ENCODE peak calls at places on chromosomes 2 and 18, in seven cellular contexts. R, J, N, V, A, H and F are unnamed samples.

GRCh38 chr2:89811295-89811694 is 1119.8 kb downstream of the RPIA start:
- DNase-seq in J (no peak), A (no peak), H (no peak), N (no peak), R (no peak), V (no peak), F (no peak)

GRCh38 chr2:240326886-240327285 is 108.6 kb upstream of the GPC1 start:
- DNase-seq in V (no peak), H (no peak), N (no peak), A (no peak), R (no peak), J (no peak), F (no peak)

GRCh38 chr2:102304711-102305591 is 6.4 kb upstream of the IL1RL1 start:
- DNase-seq in J (no peak), N (no peak), V (no peak), R (no peak), H (no peak), A (no peak), F (no peak)

GRCh38 chr2:218582085-218582484 is 13.4 kb downstream of the CNOT9 start:
- DNase-seq in A (no peak), R (no peak), J (no peak), N (no peak), H (no peak), V (peak), F (no peak)

GRCh38 chr2:16666453-16666801 is 793 bp upstream of the CYRIA start:
- DNase-seq in N (no peak), A (peak), J (no peak), V (peak), H (no peak), R (no peak), F (no peak)

GRCh38 chr18:27778925-27779324 is 398.0 kb downstream of the CDH2 start:
- DNase-seq in J (no peak), N (no peak), A (no peak), V (no peak), H (no peak), R (no peak), F (no peak)

GRCh38 chr2:26982102-26982742 is 11.8 kb downstream of the MAPRE3 start:
- DNase-seq in J (peak), A (peak), V (peak), N (peak), R (peak), H (peak), F (no peak)

GRCh38 chr2:36352711-36353110 is 2.9 kb upstream of the CRIM1 start:
- DNase-seq in R (peak), J (no peak), H (no peak), V (no peak), N (no peak), A (no peak), F (no peak)

GRCh38 chr2:232013701-232014353 is 52.3 kb downstream of the DIS3L2 start:
- DNase-seq in V (peak), R (no peak), A (no peak), N (no peak), H (no peak), J (no peak), F (no peak)

DNA sequence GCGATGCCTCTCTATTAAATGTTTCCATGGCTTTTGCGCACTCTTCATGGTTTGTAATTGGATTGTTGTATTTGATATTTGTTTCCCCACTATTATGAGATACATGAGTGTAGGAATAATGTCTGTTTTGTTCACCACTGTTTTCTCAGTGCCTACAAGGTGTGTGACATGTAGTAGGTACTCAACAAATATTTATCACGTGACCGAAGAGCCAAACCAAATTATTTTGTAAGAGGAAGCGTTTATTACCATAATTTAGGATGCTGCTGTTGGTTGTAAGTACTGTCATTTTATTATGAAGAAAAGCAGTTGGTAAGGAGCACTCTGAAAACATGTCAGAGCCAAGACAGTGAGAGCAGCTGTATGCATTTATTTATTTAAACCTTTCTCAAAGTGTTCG is 32.2 kb upstream of the CTLA4 start:
- DNase-seq in N (no peak), J (no peak), A (no peak), V (no peak), H (no peak), R (no peak), F (no peak)
- H3K27ac ChIP-seq in N (no peak), J (no peak), A (no peak), V (no peak), H (no peak), R (no peak), F (no peak)

DNA sequence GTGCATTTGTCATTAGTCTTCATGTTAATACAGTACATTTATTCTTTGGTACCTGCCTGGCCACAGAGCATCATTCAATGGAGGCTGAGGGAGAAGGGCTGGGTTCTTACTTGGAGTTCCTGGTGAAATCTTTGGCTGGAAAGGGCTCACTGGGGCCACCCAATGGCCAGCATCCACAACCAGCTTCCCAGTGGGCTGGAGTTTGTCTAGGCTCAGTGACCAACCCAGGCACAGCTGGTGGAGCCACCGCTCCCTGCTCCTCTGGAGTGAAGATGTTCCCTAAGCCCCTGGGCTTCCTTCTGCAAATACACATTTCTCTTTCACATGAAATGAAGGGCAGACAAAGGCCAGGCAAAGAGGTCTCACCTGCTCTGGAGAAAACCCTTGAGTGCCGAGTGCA is 34.4 kb downstream of the EHD3 start:
- DNase-seq in J (no peak), V (no peak), N (no peak), H (no peak), A (no peak), R (no peak), F (no peak)
- TF ChIP-seq CTCF in J (no peak), V (peak), N (no peak), H (no peak), A (no peak), R (no peak), F (no peak)

GRCh38 chr2:160156084-160156483 is 44.0 kb downstream of the ITGB6 start:
- DNase-seq in R (no peak), V (no peak), N (no peak), A (no peak), J (no peak), H (no peak), F (no peak)

GRCh38 chr2:160156665-160157064 is 43.4 kb downstream of the ITGB6 start:
- DNase-seq in J (no peak), H (no peak), R (no peak), N (no peak), A (no peak), V (peak), F (no peak)

GRCh38 chr2:160157861-160158813 is 41.9 kb downstream of the ITGB6 start:
- DNase-seq in V (no peak), J (no peak), N (no peak), H (no peak), A (no peak), R (no peak), F (no peak)
- H3K27ac ChIP-seq in V (no peak), J (peak), N (no peak), H (peak), A (no peak), R (no peak), F (peak)

GRCh38 chr2:85152895-85153294 is 19.7 kb downstream of the TCF7L1 start:
- DNase-seq in V (no peak), A (no peak), N (no peak), H (no peak), R (no peak), J (no peak), F (no peak)

GRCh38 chr2:85145116-85145820 is 12.1 kb downstream of the TCF7L1 start:
- DNase-seq in V (no peak), A (no peak), N (no peak), R (no peak), J (no peak), H (no peak), F (no peak)

GRCh38 chr2:85143463-85144082 is 10.4 kb downstream of the TCF7L1 start:
- DNase-seq in A (no peak), J (no peak), R (no peak), N (no peak), H (no peak), V (no peak), F (no peak)

GRCh38 chr2:85151026-85151425 is 17.8 kb downstream of the TCF7L1 start:
- DNase-seq in A (no peak), R (no peak), N (no peak), H (no peak), V (no peak), J (no peak), F (no peak)

GRCh38 chr2:85148190-85148589 is 15.0 kb downstream of the TCF7L1 start:
- DNase-seq in R (no peak), N (no peak), J (no peak), A (no peak), H (no peak), V (no peak), F (no peak)
- TF ChIP-seq CTCF in R (no peak), N (no peak), J (no peak), A (no peak), H (no peak), V (no peak), F (peak)

DNA sequence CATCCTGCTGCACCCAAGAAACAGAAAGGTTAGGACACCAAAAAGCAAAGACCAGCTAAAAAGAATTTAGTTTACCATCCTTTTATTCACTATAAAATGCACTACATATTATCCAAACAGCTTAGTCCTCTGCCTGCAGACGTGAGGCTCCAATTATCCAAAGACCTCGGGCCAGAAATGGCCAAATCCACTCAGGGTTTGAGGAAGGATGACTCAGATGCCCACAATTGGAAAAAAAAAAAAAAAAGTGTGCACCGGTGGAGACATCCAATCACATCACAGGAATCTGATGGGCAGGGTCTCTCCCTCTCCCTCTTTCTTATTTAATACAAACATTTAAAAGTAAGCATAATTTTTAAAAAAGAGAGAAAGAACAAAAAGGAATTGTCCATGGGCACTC is 65.7 kb downstream of the TRABD2A start:
- DNase-seq in J (no peak), A (no peak), H (no peak), V (peak), R (no peak), N (no peak), F (no peak)
- H3K27ac ChIP-seq in J (no peak), A (no peak), H (no peak), V (no peak), R (no peak), N (no peak), F (no peak)